ENCODE peak calls at places on chromosomes 11 and 22, in four cellular contexts. A, C, S and Q are unnamed samples.

GRCh38 chr11:111097191-111097590 is 148.3 kb upstream of the POU2AF2 start:
- DNase-seq in A (peak; percentile 10), C (no peak), S (peak; percentile 72), Q (no peak)

GRCh38 chr11:112279901-112280267 is 19.2 kb upstream of the PLET1 start:
- DNase-seq in A (no peak), C (peak; percentile 72), S (peak; percentile 87), Q (no peak)

GRCh38 chr11:514606-515005 is 7.6 kb upstream of the RNH1 start:
- DNase-seq in A (no peak), C (no peak), S (no peak), Q (no peak)

GRCh38 chr22:46054091-46054877 is 77.3 kb upstream of the WNT7B start:
- DNase-seq in A (peak; percentile 79), C (peak; percentile 73), S (no peak), Q (peak; percentile 55)

GRCh38 chr11:2944953-2945756 is 15.9 kb upstream of the PHLDA2 start:
- DNase-seq in A (peak; percentile 87), C (no peak), S (peak; percentile 97), Q (no peak)

GRCh38 chr11:66981976-66982578 is 7.0 kb downstream of the C11orf86 start:
- DNase-seq in A (peak; percentile 82), C (no peak), S (peak; percentile 78), Q (no peak)

GRCh38 chr11:34830648-34831047 is 85.5 kb downstream of the APIP start:
- DNase-seq in A (no peak), C (no peak), S (no peak), Q (no peak)

GRCh38 chr11:122491486-122491885 is 164.0 kb upstream of the UBASH3B start:
- DNase-seq in A (no peak), C (no peak), S (no peak), Q (no peak)

GRCh38 chr11:61627831-61628753 is 47.2 kb upstream of the SYT7 start:
- DNase-seq in A (peak; percentile 63), C (peak; percentile 59), S (peak; percentile 75), Q (peak; percentile 83)